ENCODE peak calls at places on chromosomes 12 and 14, in ten cellular contexts. W is choroid plexus epithelial cell, T is lower lobe of right lung, Q is fibroblast of mammary gland, A is AG04449, D is fibroblast of the aortic adventitia, U is cardiac fibroblast, H is mesenchymal stem cell, P is lower leg skin, S is hepatocyte. I is an unnamed sample.

GRCh38 chr12:116876151-116876869 is 4.9 kb downstream of the HRK start:
- DNase-seq in U (no peak), T (no peak), W (no peak), P (no peak), S (no peak), D (no peak), Q (no peak), H (no peak), A (no peak), I (no peak)

GRCh38 chr12:113080692-113081091 is 24.2 kb downstream of the DTX1 start:
- DNase-seq in H (no peak), A (no peak), P (no peak), W (no peak), D (no peak), T (no peak), S (no peak), Q (peak), U (no peak), I (no peak)

GRCh38 chr14:68440776-68441175 is 352.1 kb downstream of the ZFP36L1 start:
- DNase-seq in T (no peak), H (no peak), Q (peak), S (no peak), U (no peak), D (no peak), P (no peak), A (no peak), W (no peak), I (no peak)

GRCh38 chr12:4272014-4272975 is 1.3 kb upstream of the CCND2 start:
- DNase-seq in P (peak), S (peak), A (no peak), H (peak), Q (peak), W (peak), U (peak), D (peak), T (peak), I (peak)

GRCh38 chr12:14777271-14777670 is 26.0 kb downstream of the WBP11 start:
- DNase-seq in P (no peak), S (peak), T (no peak), H (no peak), W (no peak), A (no peak), Q (no peak), D (peak), U (peak), I (no peak)

GRCh38 chr12:113259499-113259953 is 38.3 kb downstream of the TPCN1 start:
- DNase-seq in D (peak), W (peak), S (peak), T (peak), Q (peak), U (peak), P (peak), A (no peak), H (peak), I (no peak)

GRCh38 chr14:91406451-91406850 is 11.2 kb downstream of the CCDC88C start:
- DNase-seq in P (no peak), T (no peak), Q (no peak), D (no peak), S (no peak), H (no peak), W (no peak), A (no peak), U (no peak), I (no peak)

GRCh38 chr14:59354666-59355065 is 110.5 kb downstream of the GPR135 start:
- DNase-seq in W (peak), H (peak), D (peak), S (no peak), Q (peak), T (no peak), U (peak), A (peak), P (no peak), I (no peak)

GRCh38 chr12:56258820-56259183 is 618 bp upstream of the ANKRD52 start:
- DNase-seq in S (no peak), Q (no peak), T (no peak), W (no peak), H (no peak), A (no peak), U (no peak), P (no peak), D (no peak), I (no peak)

GRCh38 chr12:4030938-4031702 is 157.9 kb upstream of the PARP11 start:
- DNase-seq in A (peak), H (peak), T (peak), U (peak), W (peak), S (peak), Q (peak), P (peak), D (peak), I (peak)

GRCh38 chr14:99260652-99261551 is 11.1 kb downstream of the BCL11B start:
- DNase-seq in D (no peak), W (no peak), H (no peak), T (no peak), A (no peak), S (no peak), P (peak), U (no peak), Q (no peak), I (no peak)

GRCh38 chr14:90883782-90884181 is 67.6 kb upstream of the TTC7B start:
- DNase-seq in U (peak), Q (peak), H (peak), W (no peak), D (peak), T (no peak), P (no peak), S (no peak), A (no peak), I (no peak)

GRCh38 chr12:49750027-49750977 is 8.9 kb downstream of the TMBIM6 start:
- DNase-seq in H (peak), W (peak), A (no peak), S (peak), Q (peak), P (peak), D (peak), T (no peak), U (peak), I (peak)

GRCh38 chr12:131010376-131011131 is 56.8 kb downstream of the ADGRD1 start:
- DNase-seq in U (no peak), D (no peak), H (no peak), Q (no peak), P (no peak), S (no peak), A (no peak), T (peak), W (no peak), I (no peak)

GRCh38 chr12:87756111-87756510 is 273.1 kb downstream of the C12orf50 start:
- DNase-seq in U (peak), H (peak), W (peak), D (peak), A (peak), T (no peak), P (no peak), Q (peak), S (peak), I (no peak)

GRCh38 chr14:69101331-69101826 is 51.5 kb downstream of the DCAF5 start:
- DNase-seq in A (peak), S (peak), T (no peak), H (peak), D (peak), W (peak), Q (peak), P (no peak), U (peak), I (peak)

GRCh38 chr12:72547593-72547992 is 275.4 kb downstream of the TRHDE start:
- DNase-seq in T (no peak), D (no peak), A (no peak), H (no peak), W (peak), Q (peak), S (no peak), P (no peak), U (no peak), I (no peak)

GRCh38 chr12:65830305-65830704 is 6.0 kb downstream of the HMGA2 start:
- DNase-seq in A (no peak), D (peak), H (no peak), S (no peak), T (no peak), Q (no peak), W (peak), U (peak), P (no peak), I (no peak)

GRCh38 chr14:74549588-74549987 is 56.0 kb downstream of the ISCA2 start:
- DNase-seq in T (no peak), U (peak), P (no peak), A (no peak), S (no peak), Q (peak), D (no peak), H (no peak), W (peak), I (no peak)

GRCh38 chr12:5439333-5439732 is 7.4 kb downstream of the NTF3 start:
- DNase-seq in Q (no peak), P (no peak), W (no peak), A (no peak), T (no peak), U (no peak), D (no peak), S (no peak), H (no peak), I (peak)

GRCh38 chr14:68795602-68796417 is 2.9 kb upstream of the ZFP36L1 start:
- DNase-seq in U (peak), P (peak), Q (peak), T (peak), H (peak), D (peak), W (peak), A (no peak), S (peak), I (no peak)

GRCh38 chr12:49949866-49950265 is 671 bp upstream of the AQP2 start:
- DNase-seq in S (no peak), Q (no peak), W (no peak), P (no peak), T (no peak), H (no peak), U (no peak), D (no peak), A (no peak), I (no peak)

GRCh38 chr12:3295648-3296408 is 195.2 kb upstream of the PRMT8 start:
- DNase-seq in H (no peak), S (peak), P (no peak), U (peak), A (no peak), D (peak), T (no peak), W (peak), Q (peak), I (no peak)

GRCh38 chr12:126248871-126249403 is 1183.7 kb downstream of the AACS start:
- DNase-seq in P (no peak), W (peak), Q (no peak), T (no peak), U (peak), A (no peak), D (peak), S (no peak), H (no peak), I (no peak)

GRCh38 chr14:100615736-100616695 is 28.8 kb upstream of the BEGAIN start:
- DNase-seq in H (no peak), D (no peak), A (no peak), U (no peak), S (no peak), T (no peak), W (no peak), P (peak), Q (no peak), I (no peak)

GRCh38 chr12:113197518-113198077 is 12.1 kb downstream of the RITA1 start:
- DNase-seq in S (no peak), T (no peak), Q (no peak), W (no peak), H (no peak), U (no peak), P (no peak), A (no peak), D (no peak), I (no peak)

GRCh38 chr12:19498099-19498498 is 58.8 kb downstream of the AEBP2 start:
- DNase-seq in A (no peak), H (no peak), W (no peak), U (peak), P (no peak), T (no peak), Q (no peak), S (no peak), D (no peak), I (no peak)

GRCh38 chr14:63394856-63395255 is 76.1 kb upstream of the GPHB5 start:
- DNase-seq in P (no peak), W (no peak), S (no peak), U (no peak), Q (peak), H (peak), D (no peak), A (no peak), T (no peak), I (no peak)

GRCh38 chr12:6792522-6793201 is 3.3 kb downstream of the CD4 start:
- DNase-seq in W (no peak), D (no peak), A (no peak), Q (no peak), U (peak), P (no peak), S (no peak), T (peak), H (peak), I (peak)

GRCh38 chr14:39229222-39229543 is 4.5 kb upstream of the MIA2 start:
- DNase-seq in S (no peak), T (no peak), H (no peak), W (no peak), A (peak), D (peak), P (no peak), U (no peak), Q (peak), I (peak)

GRCh38 chr14:23056956-23057756 is at the start of gene CDH24:
- DNase-seq in U (peak), H (peak), P (peak), W (peak), A (no peak), Q (peak), D (peak), T (peak), S (peak), I (peak)

GRCh38 chr12:54858562-54858961 is 4.2 kb downstream of the MUCL1 start:
- DNase-seq in D (no peak), W (no peak), T (no peak), Q (no peak), H (no peak), P (no peak), S (no peak), U (no peak), A (no peak), I (no peak)

GRCh38 chr14:88559852-88560251 is 3.0 kb upstream of the ZC3H14 start:
- DNase-seq in A (no peak), W (peak), U (peak), S (peak), H (peak), P (no peak), T (no peak), D (peak), Q (peak), I (no peak)

GRCh38 chr14:75570797-75571196 is 7.6 kb upstream of the FLVCR2 start:
- DNase-seq in P (no peak), W (no peak), T (no peak), A (no peak), S (no peak), U (no peak), Q (no peak), D (no peak), H (no peak), I (no peak)

GRCh38 chr14:33954016-33954598 is 3.2 kb upstream of the EGLN3 start:
- DNase-seq in H (no peak), Q (no peak), P (no peak), A (no peak), W (no peak), S (no peak), U (no peak), D (no peak), T (no peak), I (no peak)

GRCh38 chr12:32644455-32644854 is 34.6 kb upstream of the DNM1L start:
- DNase-seq in D (peak), T (no peak), S (no peak), P (no peak), Q (no peak), U (peak), H (no peak), A (no peak), W (peak), I (no peak)

DNA sequence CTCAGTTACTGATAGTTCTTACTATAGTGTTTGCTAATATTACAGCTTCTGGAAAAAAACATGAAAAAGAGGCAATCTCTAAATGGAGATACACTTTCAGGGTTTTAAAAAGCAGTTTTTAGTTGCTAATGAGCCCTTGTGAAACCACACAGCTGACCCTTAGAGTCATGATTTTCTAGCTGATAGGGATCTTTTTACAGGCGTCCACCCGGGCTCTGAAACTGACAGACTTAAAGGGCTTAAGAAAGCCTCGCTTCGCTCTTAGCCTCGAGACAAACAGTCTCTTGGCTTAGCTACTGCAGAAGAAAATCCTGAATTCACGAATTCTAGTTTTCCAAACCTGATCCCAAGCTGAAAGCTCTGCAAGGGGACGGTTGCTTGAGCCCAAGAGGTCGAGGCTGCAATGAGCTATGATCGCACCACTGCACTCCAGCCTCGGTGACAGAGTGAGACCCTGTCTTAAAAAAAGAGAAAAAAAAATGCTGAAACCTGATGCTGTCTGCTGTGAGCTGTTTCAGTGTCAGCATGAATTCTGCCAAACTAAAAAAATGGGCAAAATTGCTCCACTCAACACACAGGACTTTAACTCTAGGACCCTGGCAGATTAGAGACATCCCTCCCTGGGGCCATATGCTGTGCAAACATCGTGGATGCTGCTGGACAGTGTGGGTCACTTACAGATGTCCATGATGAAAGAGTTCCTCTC is 3.0 kb upstream of the HPD start:
- DNase-seq in T (no peak), H (peak), S (peak), U (peak), P (no peak), Q (peak), W (peak), D (peak), A (no peak), I (no peak)
- H3K4me3 ChIP-seq in T (no peak), H (peak), S (no peak), U (no peak), P (no peak), Q (peak), W (peak), D (peak), A (peak), I (no peak)

DNA sequence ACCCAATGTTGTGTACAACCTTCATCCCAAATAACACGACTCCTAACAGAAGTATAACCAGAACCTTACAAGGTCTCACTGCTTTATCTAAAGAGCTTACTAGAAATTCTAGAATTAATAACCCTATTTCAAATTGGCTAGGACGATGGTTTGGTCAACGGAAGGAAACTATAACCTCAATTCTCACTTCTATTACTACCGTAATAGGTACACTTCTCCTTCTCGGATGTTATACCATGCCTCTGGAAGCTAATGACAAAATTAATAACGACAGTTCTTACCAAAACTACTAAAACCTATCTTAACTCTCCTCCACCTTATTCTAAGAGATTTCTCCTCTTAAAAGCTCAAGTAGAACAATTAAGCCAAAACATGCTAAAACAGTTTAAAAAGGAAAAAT is 23.6 kb upstream of the UBC start:
- DNase-seq in P (no peak), Q (no peak), H (no peak), A (no peak), W (no peak), S (no peak), D (peak), T (no peak), U (no peak), I (no peak)
- H3K4me3 ChIP-seq in P (no peak), Q (no peak), H (peak), A (no peak), W (no peak), S (peak), D (no peak), T (peak), U (no peak), I (no peak)

DNA sequence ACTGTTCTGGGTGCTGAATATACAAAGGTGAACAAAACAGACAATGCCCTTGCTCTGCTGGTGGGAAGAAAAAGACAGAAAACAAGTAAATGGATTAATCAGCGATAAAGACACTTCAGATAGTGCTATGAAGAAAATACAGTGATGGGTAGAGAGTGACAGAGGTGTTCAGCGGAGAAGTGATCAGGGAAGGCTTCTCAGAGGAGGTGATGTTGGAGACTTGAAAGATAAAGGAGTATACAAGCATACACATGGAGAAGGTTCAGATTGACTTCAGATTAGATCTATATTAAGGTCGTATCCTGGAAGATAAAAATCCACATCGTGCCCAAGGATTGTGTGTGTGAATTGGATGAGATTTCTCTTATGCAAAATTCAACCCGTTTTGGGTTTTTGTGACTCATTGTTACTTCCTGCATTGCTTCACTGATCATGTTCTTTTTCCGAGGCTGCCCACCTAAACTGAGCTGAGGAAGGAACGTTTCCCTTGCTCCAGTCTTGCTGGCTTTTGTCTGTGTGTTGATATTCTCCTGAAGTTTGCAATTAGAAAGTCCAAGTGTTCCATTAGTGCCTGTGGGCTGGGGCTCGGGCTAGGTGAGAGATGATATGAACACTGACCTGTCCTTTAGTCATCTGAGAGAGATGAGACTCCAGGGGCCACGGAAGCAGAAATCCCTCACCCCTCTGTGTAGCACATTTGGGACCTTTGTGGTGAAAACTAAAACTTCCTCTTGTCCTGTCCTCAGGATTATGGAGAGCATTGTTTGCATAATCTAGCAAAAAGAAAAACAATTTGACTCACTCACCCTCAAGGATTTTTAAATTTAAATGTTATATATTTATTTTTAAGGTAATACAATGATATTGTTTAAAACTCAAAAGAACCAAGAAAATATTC is 27.6 kb downstream of the PLXNC1 start:
- DNase-seq in D (peak), S (no peak), Q (peak), H (peak), W (peak), P (no peak), A (no peak), U (peak), T (no peak), I (no peak)
- H3K4me3 ChIP-seq in D (no peak), S (no peak), Q (no peak), H (no peak), W (no peak), P (no peak), A (no peak), U (no peak), T (no peak), I (no peak)

GRCh38 chr12:52044284-52044983 is 6.8 kb upstream of the NR4A1 start:
- DNase-seq in S (no peak), A (no peak), U (peak), W (no peak), D (peak), H (no peak), Q (peak), P (peak), T (peak), I (no peak)

GRCh38 chr12:52043386-52044212 is 7.6 kb upstream of the NR4A1 start:
- DNase-seq in P (peak), A (no peak), Q (peak), U (no peak), H (no peak), S (no peak), W (no peak), D (peak), T (no peak), I (no peak)

GRCh38 chr12:52041032-52041431 is 10.2 kb upstream of the NR4A1 start:
- DNase-seq in Q (no peak), P (no peak), D (no peak), T (no peak), S (no peak), A (no peak), U (no peak), H (no peak), W (no peak), I (no peak)

GRCh38 chr12:52041695-52042123 is 9.5 kb upstream of the NR4A1 start:
- DNase-seq in T (no peak), A (no peak), W (peak), U (peak), D (peak), Q (no peak), S (peak), P (peak), H (peak), I (peak)

GRCh38 chr12:52042706-52043385 is 8.4 kb upstream of the NR4A1 start:
- DNase-seq in H (no peak), W (no peak), Q (no peak), P (peak), S (no peak), D (no peak), U (no peak), A (no peak), T (no peak), I (no peak)
- H3K4me3 ChIP-seq in H (no peak), W (no peak), Q (no peak), P (no peak), S (no peak), D (no peak), U (no peak), A (no peak), T (no peak), I (no peak)

I was measured in Jurkat, Clone E6-1.